ENCODE peak calls at places on chromosomes 7 and 10, in nine cellular contexts. J is stimulated activated CD8-positive, alpha-beta memory T cell treated with anti-CD3 and anti-CD28 coated beads, Interleukin-12 subunit alpha, Interleukin-12 subunit beta, amount 100 ng/mL, for 4 hours; F is AG04449; K is NCI-H524; Z is cardiac fibroblast; I is iPS DF 19.7; W is skeletal muscle cell; D is activated CD8-positive, alpha-beta memory T cell treated with anti-CD3 and anti-CD28 coated beads, Interleukin-2, amount 50 U/mL, for 48 hours; L is epithelial cell of esophagus. P is an unnamed sample.

GRCh38 chr10:47454294-47455058 is 29.4 kb downstream of the ANXA8 start:
- DNase-seq in J (no peak), F (no peak), K (no peak), Z (no peak), I (no peak), W (no peak), D (no peak), L (no peak), P (no peak)

GRCh38 chr10:43396928-43397624 is 11.9 kb downstream of the HNRNPF start:
- DNase-seq in J (peak), F (no peak), K (no peak), Z (peak), I (peak), W (no peak), D (peak), L (peak), P (no peak)

GRCh38 chr7:139857791-139858190 is 28.7 kb downstream of the TBXAS1 start:
- DNase-seq in J (no peak), F (no peak), K (no peak), Z (no peak), I (no peak), W (no peak), D (no peak), L (no peak), P (no peak)

GRCh38 chr10:66931340-66931948 is 5.6 kb downstream of the LRRTM3 start:
- DNase-seq in J (no peak), F (peak), K (no peak), Z (peak), I (no peak), W (peak), D (no peak), L (peak), P (peak)

GRCh38 chr7:23216021-23216420 is 30.6 kb upstream of the GPNMB start:
- DNase-seq in J (no peak), F (no peak), K (no peak), Z (peak), I (no peak), W (no peak), D (no peak), L (no peak), P (no peak)

GRCh38 chr10:129896231-129897150 is 67.6 kb downstream of the EBF3 start:
- DNase-seq in J (no peak), F (no peak), K (no peak), Z (no peak), I (no peak), W (no peak), D (no peak), L (no peak), P (no peak)

GRCh38 chr10:76973515-76974289 is 663.9 kb downstream of the KCNMA1 start:
- DNase-seq in J (no peak), F (no peak), K (no peak), Z (peak), I (no peak), W (peak), D (no peak), L (peak), P (no peak)

GRCh38 chr7:134337980-134338379 is 21.2 kb upstream of the SLC35B4 start:
- DNase-seq in J (no peak), F (no peak), K (no peak), Z (no peak), I (no peak), W (no peak), D (no peak), L (no peak), P (no peak)

GRCh38 chr7:107658467-107658866 is 2.2 kb upstream of the SLC26A4 start:
- DNase-seq in J (no peak), F (no peak), K (no peak), Z (no peak), I (no peak), W (no peak), D (no peak), L (no peak), P (no peak)

GRCh38 chr10:43861966-43862751 is 213.5 kb upstream of the ZNF32 start:
- DNase-seq in J (no peak), F (peak), K (no peak), Z (peak), I (no peak), W (peak), D (peak), L (no peak), P (peak)